ENCODE peak calls at places on chromosome 5, in six cellular contexts. O is iris pigment epithelial cell; K is HuH-7; S is CD8-positive, alpha-beta T cell; G is AG09309; L is posterior cingulate gyrus. Q is an unnamed sample.

GRCh38 chr5:103346162-103346748 is 87.7 kb downstream of the MACIR start:
- DNase-seq in O (no peak), K (no peak), S (no peak), G (no peak), L (no peak), Q (no peak)

GRCh38 chr5:115551415-115551814 is 6.8 kb upstream of the FEM1C start:
- DNase-seq in O (peak; percentile 43), K (no peak), S (no peak), G (no peak), L (no peak), Q (peak; percentile 77)

GRCh38 chr5:173741729-173742431 is 125.4 kb upstream of the BOD1 start:
- DNase-seq in O (no peak), K (no peak), S (no peak), G (no peak), L (no peak), Q (no peak)

GRCh38 chr5:6733411-6734242 is 20.4 kb downstream of the TENT4A start:
- DNase-seq in O (peak; percentile 89), K (no peak), S (no peak), G (no peak), L (no peak), Q (peak; percentile 72)

GRCh38 chr5:32953694-32954093 is 242.6 kb downstream of the NPR3 start:
- DNase-seq in O (no peak), K (no peak), S (no peak), G (no peak), L (no peak), Q (no peak)

GRCh38 chr5:110258460-110258859 is 468.0 kb downstream of the TMEM232 start:
- DNase-seq in O (peak; percentile 20), K (no peak), S (no peak), G (peak; percentile 33), L (peak; percentile 4), Q (peak; percentile 1)

GRCh38 chr5:114435885-114436299 is 74.0 kb downstream of the KCNN2 start:
- DNase-seq in O (no peak), K (no peak), S (no peak), G (no peak), L (no peak), Q (no peak)

GRCh38 chr5:167819406-167819805 is 472.0 kb upstream of the WWC1 start:
- DNase-seq in O (no peak), K (no peak), S (no peak), G (no peak), L (no peak), Q (no peak)

GRCh38 chr5:320524-321232 is 836 bp upstream of the AHRR start:
- DNase-seq in O (no peak), K (no peak), S (no peak), G (no peak), L (no peak), Q (no peak)

GRCh38 chr5:97542469-97542868 is 359.4 kb upstream of the RIOK2 start:
- DNase-seq in O (no peak), K (no peak), S (no peak), G (no peak), L (no peak), Q (no peak)

GRCh38 chr5:93791520-93791972 is 50.1 kb upstream of the POU5F2 start:
- DNase-seq in O (peak; percentile 60), K (peak; percentile 19), S (no peak), G (no peak), L (no peak), Q (peak; percentile 5)

GRCh38 chr5:172005708-172006377 is 595 bp downstream of the FBXW11 start:
- DNase-seq in O (no peak), K (peak; percentile 50), S (peak; percentile 26), G (no peak), L (peak; percentile 15), Q (peak; percentile 29)

GRCh38 chr5:31120642-31120948 is 72.9 kb upstream of the CDH6 start:
- DNase-seq in O (no peak), K (no peak), S (no peak), G (no peak), L (no peak), Q (no peak)

GRCh38 chr5:8396756-8397155 is 527.8 kb downstream of the MTRR start:
- DNase-seq in O (peak; percentile 11), K (no peak), S (no peak), G (no peak), L (no peak), Q (no peak)

GRCh38 chr5:82011761-82012160 is 39.9 kb downstream of the ATG10 start:
- DNase-seq in O (peak; percentile 31), K (no peak), S (no peak), G (peak; percentile 54), L (no peak), Q (peak; percentile 44)

GRCh38 chr5:41869150-41869738 is 981 bp downstream of the OXCT1 start:
- DNase-seq in O (peak; percentile 20), K (no peak), S (no peak), G (no peak), L (no peak), Q (peak; percentile 22)

GRCh38 chr5:95216136-95216955 is 68.5 kb downstream of the MCTP1 start:
- DNase-seq in O (peak; percentile 2), K (no peak), S (no peak), G (no peak), L (no peak), Q (no peak)

GRCh38 chr5:151509231-151509630 is 61.8 kb downstream of the SLC36A1 start:
- DNase-seq in O (no peak), K (no peak), S (no peak), G (no peak), L (no peak), Q (no peak)

GRCh38 chr5:159123700-159124099 is 24.0 kb upstream of the EBF1 start:
- DNase-seq in O (no peak), K (no peak), S (no peak), G (no peak), L (no peak), Q (no peak)

GRCh38 chr5:77743181-77743580 is 33.0 kb downstream of the TBCA start:
- DNase-seq in O (peak; percentile 59), K (no peak), S (no peak), G (no peak), L (no peak), Q (peak; percentile 31)

GRCh38 chr5:78530342-78531096 is 118.1 kb downstream of the LHFPL2 start:
- DNase-seq in O (peak; percentile 96), K (no peak), S (no peak), G (peak; percentile 91), L (no peak), Q (peak; percentile 89)

GRCh38 chr5:96743065-96743768 is 64.5 kb downstream of the ERAP1 start:
- DNase-seq in O (peak; percentile 68), K (no peak), S (no peak), G (no peak), L (no peak), Q (peak; percentile 66)

GRCh38 chr5:172792693-172793570 is 21.9 kb upstream of the DUSP1 start:
- DNase-seq in O (no peak), K (no peak), S (no peak), G (no peak), L (no peak), Q (no peak)

GRCh38 chr5:143931389-143931984 is 119.5 kb downstream of the HMHB1 start:
- DNase-seq in O (no peak), K (no peak), S (no peak), G (no peak), L (no peak), Q (no peak)

GRCh38 chr5:155343468-155343867 is 329.9 kb downstream of the KIF4B start:
- DNase-seq in O (no peak), K (no peak), S (no peak), G (no peak), L (no peak), Q (no peak)

GRCh38 chr5:2138896-2139295 is 256.2 kb upstream of the IRX4 start:
- DNase-seq in O (no peak), K (no peak), S (no peak), G (no peak), L (no peak), Q (no peak)

GRCh38 chr5:150589791-150590601 is 50.5 kb upstream of the SYNPO start:
- DNase-seq in O (peak; percentile 52), K (peak; percentile 79), S (no peak), G (no peak), L (no peak), Q (peak; percentile 87)